ENCODE peak calls at places on chromosomes 6 and 20, in eight cellular contexts. One of them, this sample, is unnamed.

GRCh38 chr6:126020305-126021050 is 34.1 kb downstream of the TRMT11 start:
- DNase-seq in lower lobe of right lung: no peak
- DNase-seq in tibial nerve: no peak
- DNase-seq in AG10803: no peak
- DNase-seq in MM.1S: no peak
- DNase-seq in AG09319: no peak
- DNase-seq in CD8-positive, alpha-beta T cell: no peak
- DNase-seq in choroid plexus epithelial cell: peak
- DNase-seq in this sample: no peak

GRCh38 chr20:40449974-40450616 is 238.9 kb downstream of the MAFB start:
- DNase-seq in AG10803: no peak
- DNase-seq in MM.1S: no peak
- DNase-seq in CD8-positive, alpha-beta T cell: no peak
- DNase-seq in AG09319: no peak
- DNase-seq in tibial nerve: no peak
- DNase-seq in choroid plexus epithelial cell: no peak
- DNase-seq in lower lobe of right lung: no peak
- DNase-seq in this sample: no peak

GRCh38 chr6:111468329-111469012 is 14.5 kb downstream of the REV3L start:
- DNase-seq in AG09319: no peak
- DNase-seq in choroid plexus epithelial cell: peak
- DNase-seq in AG10803: no peak
- DNase-seq in CD8-positive, alpha-beta T cell: no peak
- DNase-seq in tibial nerve: no peak
- DNase-seq in lower lobe of right lung: no peak
- DNase-seq in MM.1S: no peak
- DNase-seq in this sample: no peak

GRCh38 chr6:169898788-169899480 is 147.5 kb downstream of the ERMARD start:
- DNase-seq in AG09319: no peak
- DNase-seq in AG10803: no peak
- DNase-seq in choroid plexus epithelial cell: no peak
- DNase-seq in CD8-positive, alpha-beta T cell: no peak
- DNase-seq in tibial nerve: no peak
- DNase-seq in MM.1S: no peak
- DNase-seq in lower lobe of right lung: no peak
- DNase-seq in this sample: no peak

GRCh38 chr6:38443750-38444149 is 196.0 kb downstream of the BTBD9 start:
- DNase-seq in lower lobe of right lung: no peak
- DNase-seq in CD8-positive, alpha-beta T cell: no peak
- DNase-seq in AG10803: no peak
- DNase-seq in MM.1S: no peak
- DNase-seq in choroid plexus epithelial cell: no peak
- DNase-seq in AG09319: no peak
- DNase-seq in tibial nerve: no peak
- DNase-seq in this sample: no peak

GRCh38 chr6:16688984-16689636 is 72.2 kb downstream of the ATXN1 start:
- DNase-seq in choroid plexus epithelial cell: peak
- DNase-seq in tibial nerve: no peak
- DNase-seq in AG09319: no peak
- DNase-seq in lower lobe of right lung: no peak
- DNase-seq in AG10803: peak
- DNase-seq in MM.1S: no peak
- DNase-seq in CD8-positive, alpha-beta T cell: no peak
- DNase-seq in this sample: no peak

GRCh38 chr20:9202440-9203080 is 133.7 kb downstream of the PLCB4 start:
- DNase-seq in tibial nerve: no peak
- DNase-seq in AG10803: peak
- DNase-seq in AG09319: no peak
- DNase-seq in CD8-positive, alpha-beta T cell: no peak
- DNase-seq in MM.1S: no peak
- DNase-seq in lower lobe of right lung: no peak
- DNase-seq in choroid plexus epithelial cell: no peak
- DNase-seq in this sample: no peak

GRCh38 chr6:57193177-57193576 is 21.1 kb downstream of the BAG2 start:
- DNase-seq in tibial nerve: no peak
- DNase-seq in CD8-positive, alpha-beta T cell: no peak
- DNase-seq in AG10803: peak
- DNase-seq in choroid plexus epithelial cell: peak
- DNase-seq in MM.1S: no peak
- DNase-seq in AG09319: no peak
- DNase-seq in lower lobe of right lung: no peak
- DNase-seq in this sample: no peak

GRCh38 chr6:3393796-3394195 is 63.1 kb downstream of the SLC22A23 start:
- DNase-seq in AG10803: no peak
- DNase-seq in CD8-positive, alpha-beta T cell: no peak
- DNase-seq in choroid plexus epithelial cell: peak
- DNase-seq in AG09319: no peak
- DNase-seq in tibial nerve: no peak
- DNase-seq in MM.1S: no peak
- DNase-seq in lower lobe of right lung: no peak
- DNase-seq in this sample: no peak

GRCh38 chr20:36017034-36017951 is 48.9 kb downstream of the CNBD2 start:
- DNase-seq in lower lobe of right lung: peak
- DNase-seq in choroid plexus epithelial cell: peak
- DNase-seq in tibial nerve: peak
- DNase-seq in MM.1S: no peak
- DNase-seq in AG10803: peak
- DNase-seq in AG09319: peak
- DNase-seq in CD8-positive, alpha-beta T cell: no peak
- DNase-seq in this sample: no peak

GRCh38 chr6:69735029-69735428 is 61.8 kb downstream of the LMBRD1 start:
- DNase-seq in MM.1S: no peak
- DNase-seq in AG10803: no peak
- DNase-seq in choroid plexus epithelial cell: no peak
- DNase-seq in AG09319: no peak
- DNase-seq in lower lobe of right lung: no peak
- DNase-seq in CD8-positive, alpha-beta T cell: no peak
- DNase-seq in tibial nerve: no peak
- DNase-seq in this sample: no peak

GRCh38 chr20:409697-410559 is 1.8 kb downstream of the RBCK1 start:
- DNase-seq in tibial nerve: no peak
- DNase-seq in CD8-positive, alpha-beta T cell: no peak
- DNase-seq in MM.1S: no peak
- DNase-seq in lower lobe of right lung: no peak
- DNase-seq in choroid plexus epithelial cell: no peak
- DNase-seq in AG09319: no peak
- DNase-seq in AG10803: no peak
- DNase-seq in this sample: no peak

GRCh38 chr6:25486580-25486979 is 165.4 kb upstream of the SCGN start:
- DNase-seq in choroid plexus epithelial cell: no peak
- DNase-seq in MM.1S: no peak
- DNase-seq in lower lobe of right lung: no peak
- DNase-seq in AG10803: no peak
- DNase-seq in tibial nerve: no peak
- DNase-seq in CD8-positive, alpha-beta T cell: no peak
- DNase-seq in AG09319: no peak
- DNase-seq in this sample: no peak

GRCh38 chr20:50744143-50744792 is 12.9 kb downstream of the PARD6B start:
- DNase-seq in lower lobe of right lung: no peak
- DNase-seq in choroid plexus epithelial cell: peak
- DNase-seq in tibial nerve: peak
- DNase-seq in CD8-positive, alpha-beta T cell: no peak
- DNase-seq in AG10803: peak
- DNase-seq in AG09319: peak
- DNase-seq in MM.1S: no peak
- DNase-seq in this sample: no peak

GRCh38 chr20:50834599-50835005 is 39.7 kb downstream of the BCAS4 start:
- DNase-seq in choroid plexus epithelial cell: peak
- DNase-seq in MM.1S: no peak
- DNase-seq in CD8-positive, alpha-beta T cell: no peak
- DNase-seq in AG10803: peak
- DNase-seq in lower lobe of right lung: no peak
- DNase-seq in AG09319: peak
- DNase-seq in tibial nerve: no peak
- DNase-seq in this sample: no peak

GRCh38 chr6:88864347-88865057 is 98.9 kb downstream of the RNGTT start:
- DNase-seq in MM.1S: no peak
- DNase-seq in choroid plexus epithelial cell: no peak
- DNase-seq in tibial nerve: no peak
- DNase-seq in lower lobe of right lung: no peak
- DNase-seq in AG09319: no peak
- DNase-seq in AG10803: no peak
- DNase-seq in CD8-positive, alpha-beta T cell: no peak
- DNase-seq in this sample: no peak

GRCh38 chr6:53192590-53193232 is 44.1 kb upstream of the GCM1 start:
- DNase-seq in tibial nerve: no peak
- DNase-seq in choroid plexus epithelial cell: peak
- DNase-seq in lower lobe of right lung: no peak
- DNase-seq in MM.1S: no peak
- DNase-seq in CD8-positive, alpha-beta T cell: no peak
- DNase-seq in AG10803: no peak
- DNase-seq in AG09319: no peak
- DNase-seq in this sample: no peak

GRCh38 chr6:93790976-93791375 is 371.6 kb upstream of the EPHA7 start:
- DNase-seq in AG10803: no peak
- DNase-seq in AG09319: no peak
- DNase-seq in choroid plexus epithelial cell: peak
- DNase-seq in CD8-positive, alpha-beta T cell: no peak
- DNase-seq in lower lobe of right lung: no peak
- DNase-seq in MM.1S: no peak
- DNase-seq in tibial nerve: no peak
- DNase-seq in this sample: no peak

GRCh38 chr6:161273752-161274487 is at the start of gene AGPAT4:
- DNase-seq in AG09319: peak
- DNase-seq in choroid plexus epithelial cell: peak
- DNase-seq in lower lobe of right lung: peak
- DNase-seq in MM.1S: peak
- DNase-seq in AG10803: peak
- DNase-seq in tibial nerve: peak
- DNase-seq in CD8-positive, alpha-beta T cell: peak
- DNase-seq in this sample: peak

GRCh38 chr6:163391983-163392382 is 22.5 kb upstream of the QKI start:
- DNase-seq in AG09319: no peak
- DNase-seq in choroid plexus epithelial cell: peak
- DNase-seq in CD8-positive, alpha-beta T cell: no peak
- DNase-seq in tibial nerve: no peak
- DNase-seq in lower lobe of right lung: no peak
- DNase-seq in AG10803: no peak
- DNase-seq in MM.1S: no peak
- DNase-seq in this sample: no peak

DNA sequence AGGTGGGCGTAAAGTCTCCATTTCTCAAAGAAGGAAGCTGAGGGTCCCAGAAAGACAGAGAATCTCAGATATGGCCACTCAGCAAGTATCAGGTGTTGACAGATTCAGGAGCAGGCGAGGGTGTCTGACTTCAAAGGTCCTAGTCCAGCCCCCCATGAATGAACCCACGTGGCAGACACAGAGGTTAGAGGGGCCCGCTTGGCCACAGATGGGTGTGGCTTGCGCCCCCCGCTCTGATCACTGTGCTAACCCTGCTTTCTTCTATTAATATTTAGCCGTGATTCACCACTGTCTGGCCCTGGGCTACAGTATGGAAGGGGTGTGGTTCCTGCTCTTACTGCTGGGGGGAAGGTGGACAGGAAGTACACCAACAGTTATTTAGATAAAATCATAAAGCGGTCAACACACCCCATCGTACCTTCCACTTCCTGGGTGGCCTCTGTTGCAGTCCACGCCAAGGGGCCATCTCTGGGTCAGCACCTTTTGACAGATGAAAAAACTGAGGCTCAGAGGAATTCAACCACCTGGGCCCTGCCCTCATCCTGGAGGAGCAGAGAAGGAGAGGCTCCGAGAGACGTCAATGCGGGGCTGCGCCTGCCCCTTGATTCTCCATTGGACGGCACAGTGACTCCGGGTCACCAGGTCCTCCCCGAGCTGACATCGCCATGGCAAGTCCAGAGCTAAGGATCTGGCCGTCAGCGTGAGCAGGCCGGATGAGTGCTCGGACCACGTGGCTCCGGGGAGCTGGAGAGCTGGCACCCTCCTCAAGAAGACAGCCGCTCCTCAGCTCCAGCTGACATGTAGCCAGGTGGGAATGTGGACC is 206.3 kb downstream of the PREX1 start:
- DNase-seq in MM.1S: no peak
- DNase-seq in tibial nerve: no peak
- DNase-seq in choroid plexus epithelial cell: peak
- DNase-seq in AG09319: no peak
- DNase-seq in CD8-positive, alpha-beta T cell: no peak
- DNase-seq in AG10803: peak
- DNase-seq in lower lobe of right lung: peak
- DNase-seq in this sample: no peak
- TF ChIP-seq CTCF in MM.1S: no peak
- TF ChIP-seq CTCF in tibial nerve: no peak
- TF ChIP-seq CTCF in choroid plexus epithelial cell: no peak
- TF ChIP-seq CTCF in AG09319: no peak
- TF ChIP-seq CTCF in CD8-positive, alpha-beta T cell: peak
- TF ChIP-seq CTCF in AG10803: no peak
- TF ChIP-seq CTCF in lower lobe of right lung: no peak
- TF ChIP-seq CTCF in this sample: no peak

GRCh38 chr20:63578224-63579016 is 4.4 kb upstream of the HELZ2 start:
- DNase-seq in tibial nerve: no peak
- DNase-seq in CD8-positive, alpha-beta T cell: no peak
- DNase-seq in lower lobe of right lung: no peak
- DNase-seq in MM.1S: no peak
- DNase-seq in AG09319: no peak
- DNase-seq in choroid plexus epithelial cell: no peak
- DNase-seq in AG10803: no peak
- DNase-seq in this sample: no peak
- TF ChIP-seq CTCF in tibial nerve: no peak
- TF ChIP-seq CTCF in CD8-positive, alpha-beta T cell: no peak
- TF ChIP-seq CTCF in lower lobe of right lung: no peak
- TF ChIP-seq CTCF in MM.1S: peak
- TF ChIP-seq CTCF in AG09319: no peak
- TF ChIP-seq CTCF in choroid plexus epithelial cell: no peak
- TF ChIP-seq CTCF in AG10803: no peak
- TF ChIP-seq CTCF in this sample: no peak

DNA sequence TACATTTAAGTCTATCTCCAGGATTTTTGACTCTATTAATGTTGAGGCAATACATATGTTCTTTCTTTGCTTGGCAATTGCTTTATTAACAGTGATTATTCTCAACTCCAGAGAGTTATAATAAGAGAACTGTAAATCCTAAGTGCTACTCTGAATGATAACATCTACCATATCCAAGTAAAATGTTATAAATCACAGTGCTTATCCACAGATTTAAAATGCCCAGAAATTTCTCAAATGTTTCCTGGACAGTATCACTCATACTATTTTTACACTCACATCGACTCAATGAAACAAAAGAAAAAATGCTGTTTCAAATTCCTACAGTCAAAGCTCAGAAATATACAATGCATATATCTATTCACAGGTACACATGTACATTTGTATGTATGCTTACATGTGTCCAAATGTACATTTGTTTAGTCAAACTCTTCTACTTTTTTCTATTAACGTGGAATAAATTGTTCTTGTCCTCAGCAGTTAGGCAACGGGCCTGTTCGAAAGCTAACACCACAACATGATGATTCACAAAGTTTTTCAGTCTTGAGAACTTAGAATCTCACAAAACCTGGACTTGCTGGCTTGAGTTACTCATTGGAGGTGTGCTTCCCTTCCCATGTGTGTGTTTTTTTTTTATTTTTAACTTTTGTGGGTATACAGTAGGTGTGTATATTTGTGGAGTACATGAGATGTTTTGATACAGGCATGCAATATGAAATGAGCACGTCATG is 193.0 kb downstream of the GJA10 start:
- DNase-seq in AG09319: no peak
- DNase-seq in lower lobe of right lung: no peak
- DNase-seq in tibial nerve: no peak
- DNase-seq in AG10803: no peak
- DNase-seq in MM.1S: no peak
- DNase-seq in CD8-positive, alpha-beta T cell: no peak
- DNase-seq in choroid plexus epithelial cell: peak
- DNase-seq in this sample: no peak
- TF ChIP-seq CTCF in AG09319: no peak
- TF ChIP-seq CTCF in lower lobe of right lung: no peak
- TF ChIP-seq CTCF in tibial nerve: no peak
- TF ChIP-seq CTCF in AG10803: no peak
- TF ChIP-seq CTCF in MM.1S: no peak
- TF ChIP-seq CTCF in CD8-positive, alpha-beta T cell: no peak
- TF ChIP-seq CTCF in choroid plexus epithelial cell: no peak
- TF ChIP-seq CTCF in this sample: no peak

GRCh38 chr20:59576216-59576953 is 28.0 kb upstream of the PHACTR3 start:
- DNase-seq in AG10803: no peak
- DNase-seq in AG09319: no peak
- DNase-seq in MM.1S: no peak
- DNase-seq in choroid plexus epithelial cell: no peak
- DNase-seq in tibial nerve: no peak
- DNase-seq in lower lobe of right lung: no peak
- DNase-seq in CD8-positive, alpha-beta T cell: no peak
- DNase-seq in this sample: no peak
- TF ChIP-seq CTCF in AG10803: no peak
- TF ChIP-seq CTCF in AG09319: no peak
- TF ChIP-seq CTCF in MM.1S: no peak
- TF ChIP-seq CTCF in choroid plexus epithelial cell: no peak
- TF ChIP-seq CTCF in tibial nerve: no peak
- TF ChIP-seq CTCF in lower lobe of right lung: no peak
- TF ChIP-seq CTCF in CD8-positive, alpha-beta T cell: no peak
- TF ChIP-seq CTCF in this sample: no peak

This sample was measured in GM20000.